ENCODE peak calls at places on chromosomes 2 and 18, in nine cellular contexts. D, L, F, S, W, K, G, P and Z are unnamed samples.

GRCh38 chr2:203811491-203812221 is 55.9 kb upstream of the CTLA4 start:
- DNase-seq in D (no peak), L (peak; percentile 49), F (no peak), S (no peak), W (peak; percentile 95), K (peak; percentile 78), G (peak; percentile 91), P (no peak), Z (peak; percentile 92)

GRCh38 chr2:180017764-180018163 is 10.7 kb upstream of the CWC22 start:
- DNase-seq in D (no peak), L (no peak), F (no peak), S (no peak), W (peak; percentile 52), K (peak; percentile 34), G (peak; percentile 86), P (no peak), Z (peak; percentile 51)

GRCh38 chr2:229920011-229920781 is 1.6 kb downstream of the TRIP12 start:
- DNase-seq in D (no peak), L (peak; percentile 47), F (no peak), S (peak; percentile 48), W (no peak), K (no peak), G (peak; percentile 32), P (no peak), Z (peak; percentile 17)

GRCh38 chr2:71833855-71834554 is 313.7 kb downstream of the CYP26B1 start:
- DNase-seq in D (no peak), L (no peak), F (no peak), S (no peak), W (no peak), K (no peak), G (peak; percentile 47), P (no peak), Z (peak; percentile 92)

GRCh38 chr2:68330691-68331090 is 10.9 kb upstream of the CNRIP1 start:
- DNase-seq in D (no peak), L (no peak), F (no peak), S (no peak), W (peak; percentile 59), K (no peak), G (peak; percentile 27), P (no peak), Z (no peak)

GRCh38 chr2:227884511-227884947 is 13.1 kb downstream of the DAW1 start:
- DNase-seq in D (peak; percentile 72), L (peak; percentile 87), F (no peak), S (peak; percentile 82), W (peak; percentile 84), K (peak; percentile 70), G (peak; percentile 85), P (peak; percentile 76), Z (peak; percentile 70)

GRCh38 chr2:13227543-13227942 is 510.8 kb downstream of the TRIB2 start:
- DNase-seq in D (no peak), L (no peak), F (no peak), S (no peak), W (no peak), K (no peak), G (no peak), P (no peak), Z (no peak)

GRCh38 chr2:240932724-240933047 is 26.6 kb downstream of the CROCC2 start:
- DNase-seq in D (no peak), L (no peak), F (peak; percentile 2), S (no peak), W (no peak), K (no peak), G (no peak), P (no peak), Z (no peak)

GRCh38 chr2:220065581-220065980 is 438.2 kb downstream of the SLC4A3 start:
- DNase-seq in D (no peak), L (no peak), F (no peak), S (no peak), W (no peak), K (no peak), G (no peak), P (no peak), Z (no peak)

GRCh38 chr2:215950009-215950408 is 63.3 kb downstream of the MREG start:
- DNase-seq in D (no peak), L (no peak), F (no peak), S (peak; percentile 51), W (peak; percentile 38), K (no peak), G (peak; percentile 75), P (peak; percentile 41), Z (peak; percentile 67)

GRCh38 chr2:121233486-121234110 is 51.4 kb downstream of the TFCP2L1 start:
- DNase-seq in D (no peak), L (no peak), F (no peak), S (no peak), W (no peak), K (no peak), G (no peak), P (no peak), Z (no peak)

GRCh38 chr18:51196811-51197660 is 445 bp downstream of the MEX3C start:
- DNase-seq in D (peak; percentile 29), L (peak; percentile 34), F (peak; percentile 32), S (peak; percentile 62), W (peak; percentile 18), K (peak; percentile 50), G (peak; percentile 53), P (peak; percentile 31), Z (peak; percentile 62)

GRCh38 chr2:42001696-42002331 is 46.0 kb upstream of the PKDCC start:
- DNase-seq in D (no peak), L (peak; percentile 68), F (no peak), S (no peak), W (no peak), K (no peak), G (no peak), P (no peak), Z (peak; percentile 45)

GRCh38 chr18:49164738-49165137 is 214.0 kb upstream of the SMAD7 start:
- DNase-seq in D (no peak), L (no peak), F (no peak), S (no peak), W (no peak), K (no peak), G (no peak), P (no peak), Z (no peak)

GRCh38 chr18:49161627-49162026 is 210.9 kb upstream of the SMAD7 start:
- DNase-seq in D (no peak), L (no peak), F (no peak), S (no peak), W (peak; percentile 91), K (no peak), G (peak; percentile 35), P (peak; percentile 41), Z (peak; percentile 45)

GRCh38 chr18:49155857-49156256 is 205.1 kb upstream of the SMAD7 start:
- DNase-seq in D (no peak), L (no peak), F (no peak), S (no peak), W (no peak), K (no peak), G (no peak), P (no peak), Z (no peak)

GRCh38 chr18:49162226-49162848 is 211.6 kb upstream of the SMAD7 start:
- DNase-seq in D (no peak), L (no peak), F (no peak), S (no peak), W (no peak), K (no peak), G (no peak), P (no peak), Z (no peak)

GRCh38 chr18:49160075-49160930 is 209.5 kb upstream of the SMAD7 start:
- DNase-seq in D (no peak), L (no peak), F (no peak), S (no peak), W (no peak), K (no peak), G (no peak), P (no peak), Z (no peak)
- TF ChIP-seq CTCF in D (no peak), L (no peak), F (no peak), S (no peak), W (no peak), K (no peak), G (no peak), P (no peak), Z (no peak)

GRCh38 chr2:199607914-199608313 is 150.2 kb upstream of the SATB2 start:
- DNase-seq in D (no peak), L (no peak), F (no peak), S (no peak), W (no peak), K (no peak), G (no peak), P (no peak), Z (no peak)

GRCh38 chr2:199603748-199604291 is 146.1 kb upstream of the SATB2 start:
- DNase-seq in D (no peak), L (no peak), F (no peak), S (peak; percentile 49), W (no peak), K (no peak), G (no peak), P (no peak), Z (no peak)

GRCh38 chr2:199606193-199606780 is 148.5 kb upstream of the SATB2 start:
- DNase-seq in D (no peak), L (no peak), F (no peak), S (peak; percentile 39), W (no peak), K (no peak), G (no peak), P (no peak), Z (no peak)

GRCh38 chr2:199602896-199603482 is 145.2 kb upstream of the SATB2 start:
- DNase-seq in D (no peak), L (no peak), F (no peak), S (no peak), W (no peak), K (no peak), G (no peak), P (no peak), Z (no peak)

DNA sequence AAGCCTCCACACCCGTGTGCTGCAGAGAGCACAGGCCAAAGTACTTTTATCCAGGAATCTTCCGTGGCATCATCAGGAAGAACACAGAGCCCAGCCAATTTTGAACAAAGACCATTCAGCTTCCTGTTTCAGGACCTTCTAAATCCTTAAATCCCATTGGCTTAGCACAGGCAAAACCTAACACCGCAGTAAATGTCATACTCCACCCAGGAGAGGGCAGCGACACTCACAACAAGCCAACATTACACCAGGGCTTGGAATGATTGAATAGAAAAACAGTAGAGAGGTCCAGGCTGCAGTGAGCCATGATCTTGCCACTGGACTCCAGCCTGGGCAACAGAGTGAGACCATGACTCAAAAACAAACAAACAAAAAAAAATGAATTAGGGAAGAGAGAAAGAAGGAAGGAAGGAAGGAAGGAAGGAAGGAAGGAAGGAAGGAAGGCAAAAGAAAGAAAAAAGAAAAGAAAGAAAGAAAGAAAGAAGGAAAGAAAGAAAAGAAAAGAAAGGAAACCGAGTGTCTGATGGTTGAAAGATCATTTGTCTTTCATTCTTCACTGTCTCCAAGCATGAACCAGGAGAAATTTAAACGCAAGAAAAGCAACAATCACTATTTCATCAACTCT is 144.6 kb upstream of the SATB2 start:
- DNase-seq in D (no peak), L (peak; percentile 26), F (no peak), S (peak; percentile 56), W (no peak), K (no peak), G (no peak), P (no peak), Z (no peak)
- TF ChIP-seq CTCF in D (peak; percentile 20), L (peak; percentile 7), F (no peak), S (peak; percentile 40), W (peak; percentile 37), K (no peak), G (no peak), P (no peak), Z (peak; percentile 12)

GRCh38 chr2:145484443-145485086 is 964.6 kb upstream of the ZEB2 start:
- DNase-seq in D (no peak), L (no peak), F (no peak), S (no peak), W (peak; percentile 57), K (no peak), G (peak; percentile 89), P (no peak), Z (peak; percentile 70)
- TF ChIP-seq CTCF in D (no peak), L (no peak), F (peak; percentile 35), S (peak; percentile 28), W (no peak), K (no peak), G (peak; percentile 23), P (peak; percentile 4), Z (peak; percentile 46)

GRCh38 chr18:653512-653911 is 3.9 kb upstream of the TYMS start:
- DNase-seq in D (no peak), L (no peak), F (no peak), S (no peak), W (no peak), K (no peak), G (no peak), P (no peak), Z (no peak)
- TF ChIP-seq CTCF in D (no peak), L (no peak), F (no peak), S (no peak), W (no peak), K (no peak), G (no peak), P (no peak), Z (no peak)